ENCODE peak calls at places on chromosomes 2 and 18, in four cellular contexts. One of them, this sample, is unnamed.

GRCh38 chr2:19256239-19256638 is 102.2 kb downstream of the OSR1 start:
- DNase-seq in breast epithelium: no peak
- DNase-seq in HCT116: peak; percentile 13
- DNase-seq in IMR-90: peak; percentile 98
- DNase-seq in this sample: peak; percentile 19

GRCh38 chr2:150036622-150037021 is 449.0 kb upstream of the MMADHC start:
- DNase-seq in breast epithelium: no peak
- DNase-seq in HCT116: no peak
- DNase-seq in IMR-90: no peak
- DNase-seq in this sample: no peak

GRCh38 chr2:40251146-40251545 is 200.7 kb downstream of the SLC8A1 start:
- DNase-seq in breast epithelium: no peak
- DNase-seq in HCT116: no peak
- DNase-seq in IMR-90: no peak
- DNase-seq in this sample: no peak

GRCh38 chr2:208373460-208374089 is 33.0 kb upstream of the PTH2R start:
- DNase-seq in breast epithelium: no peak
- DNase-seq in HCT116: peak; percentile 37
- DNase-seq in IMR-90: peak; percentile 54
- DNase-seq in this sample: peak; percentile 50

GRCh38 chr2:105321875-105322646 is 7.5 kb downstream of the TGFBRAP1 start:
- DNase-seq in breast epithelium: no peak
- DNase-seq in HCT116: no peak
- DNase-seq in IMR-90: peak; percentile 52
- DNase-seq in this sample: no peak

GRCh38 chr18:79887181-79888000 is 64.1 kb downstream of the SLC66A2 start:
- DNase-seq in breast epithelium: no peak
- DNase-seq in HCT116: no peak
- DNase-seq in IMR-90: no peak
- DNase-seq in this sample: no peak

GRCh38 chr2:32768387-32769174 is 140.7 kb downstream of the TTC27 start:
- DNase-seq in breast epithelium: no peak
- DNase-seq in HCT116: no peak
- DNase-seq in IMR-90: no peak
- DNase-seq in this sample: no peak

GRCh38 chr2:195562624-195563566 is 94.1 kb upstream of the SLC39A10 start:
- DNase-seq in breast epithelium: no peak
- DNase-seq in HCT116: no peak
- DNase-seq in IMR-90: peak; percentile 42
- DNase-seq in this sample: no peak

GRCh38 chr2:46913471-46914381 is 1.9 kb downstream of the MCFD2 start:
- DNase-seq in breast epithelium: no peak
- DNase-seq in HCT116: peak; percentile 27
- DNase-seq in IMR-90: peak; percentile 78
- DNase-seq in this sample: peak; percentile 76

GRCh38 chr2:134002391-134002790 is 251.5 kb upstream of the MGAT5 start:
- DNase-seq in breast epithelium: no peak
- DNase-seq in HCT116: no peak
- DNase-seq in IMR-90: peak; percentile 21
- DNase-seq in this sample: no peak

GRCh38 chr2:159175182-159175581 is 111.3 kb downstream of the WDSUB1 start:
- DNase-seq in breast epithelium: no peak
- DNase-seq in HCT116: no peak
- DNase-seq in IMR-90: no peak
- DNase-seq in this sample: no peak

GRCh38 chr2:228447266-228447915 is 265.9 kb upstream of the SPHKAP start:
- DNase-seq in breast epithelium: no peak
- DNase-seq in HCT116: no peak
- DNase-seq in IMR-90: no peak
- DNase-seq in this sample: no peak

GRCh38 chr18:26574958-26575864 is 26.9 kb upstream of the KCTD1 start:
- DNase-seq in breast epithelium: peak; percentile 60
- DNase-seq in HCT116: no peak
- DNase-seq in IMR-90: peak; percentile 46
- DNase-seq in this sample: no peak

GRCh38 chr2:8578335-8579244 is 103.3 kb upstream of the ID2 start:
- DNase-seq in breast epithelium: no peak
- DNase-seq in HCT116: no peak
- DNase-seq in IMR-90: peak; percentile 44
- DNase-seq in this sample: no peak

GRCh38 chr18:7987284-7987976 is 420.3 kb downstream of the PTPRM start:
- DNase-seq in breast epithelium: no peak
- DNase-seq in HCT116: no peak
- DNase-seq in IMR-90: peak; percentile 87
- DNase-seq in this sample: no peak

GRCh38 chr2:236012155-236012554 is 156.0 kb downstream of the GBX2 start:
- DNase-seq in breast epithelium: no peak
- DNase-seq in HCT116: no peak
- DNase-seq in IMR-90: no peak
- DNase-seq in this sample: no peak

GRCh38 chr2:130877258-130877657 is 40.5 kb downstream of the ARHGEF4 start:
- DNase-seq in breast epithelium: no peak
- DNase-seq in HCT116: no peak
- DNase-seq in IMR-90: no peak
- DNase-seq in this sample: no peak

GRCh38 chr18:55189972-55190371 is 230.7 kb upstream of the CCDC68 start:
- DNase-seq in breast epithelium: no peak
- DNase-seq in HCT116: no peak
- DNase-seq in IMR-90: no peak
- DNase-seq in this sample: no peak

GRCh38 chr2:40348038-40348437 is 103.9 kb downstream of the SLC8A1 start:
- DNase-seq in breast epithelium: no peak
- DNase-seq in HCT116: no peak
- DNase-seq in IMR-90: no peak
- DNase-seq in this sample: no peak

GRCh38 chr2:1911811-1912210 is 167.5 kb upstream of the PXDN start:
- DNase-seq in breast epithelium: no peak
- DNase-seq in HCT116: no peak
- DNase-seq in IMR-90: no peak
- DNase-seq in this sample: no peak

GRCh38 chr2:122390406-122390805 is 635.0 kb downstream of the TSN start:
- DNase-seq in breast epithelium: no peak
- DNase-seq in HCT116: no peak
- DNase-seq in IMR-90: no peak
- DNase-seq in this sample: no peak

GRCh38 chr2:236676131-236676873 is 106.7 kb downstream of the ACKR3 start:
- DNase-seq in breast epithelium: no peak
- DNase-seq in HCT116: no peak
- DNase-seq in IMR-90: no peak
- DNase-seq in this sample: no peak

GRCh38 chr2:191728710-191729597 is 51.0 kb downstream of the NABP1 start:
- DNase-seq in breast epithelium: no peak
- DNase-seq in HCT116: no peak
- DNase-seq in IMR-90: peak; percentile 49
- DNase-seq in this sample: no peak

GRCh38 chr2:226560325-226560724 is 239.3 kb downstream of the IRS1 start:
- DNase-seq in breast epithelium: no peak
- DNase-seq in HCT116: no peak
- DNase-seq in IMR-90: no peak
- DNase-seq in this sample: no peak

GRCh38 chr2:203237501-203238238 is 1.1 kb upstream of the CYP20A1 start:
- DNase-seq in breast epithelium: no peak
- DNase-seq in HCT116: no peak
- DNase-seq in IMR-90: no peak
- DNase-seq in this sample: no peak

GRCh38 chr2:73828389-73828817 is 358 bp upstream of the STAMBP start:
- DNase-seq in breast epithelium: no peak
- DNase-seq in HCT116: no peak
- DNase-seq in IMR-90: no peak
- DNase-seq in this sample: no peak

GRCh38 chr2:207394812-207395534 is 134.8 kb upstream of the CREB1 start:
- DNase-seq in breast epithelium: no peak
- DNase-seq in HCT116: peak; percentile 97
- DNase-seq in IMR-90: peak; percentile 99
- DNase-seq in this sample: peak; percentile 28

GRCh38 chr2:171158790-171159325 is 1.8 kb downstream of the TLK1 start:
- DNase-seq in breast epithelium: no peak
- DNase-seq in HCT116: no peak
- DNase-seq in IMR-90: no peak
- DNase-seq in this sample: peak; percentile 9

GRCh38 chr18:70491734-70492348 is 203.0 kb downstream of the SOCS6 start:
- DNase-seq in breast epithelium: no peak
- DNase-seq in HCT116: peak; percentile 68
- DNase-seq in IMR-90: peak; percentile 32
- DNase-seq in this sample: peak; percentile 7

GRCh38 chr2:219605607-219605954 is 7.9 kb downstream of the STK11IP start:
- DNase-seq in breast epithelium: no peak
- DNase-seq in HCT116: no peak
- DNase-seq in IMR-90: no peak
- DNase-seq in this sample: no peak

GRCh38 chr2:229611360-229611759 is 103.0 kb downstream of the DNER start:
- DNase-seq in breast epithelium: no peak
- DNase-seq in HCT116: no peak
- DNase-seq in IMR-90: no peak
- DNase-seq in this sample: no peak

GRCh38 chr2:104733544-104733943 is 120.4 kb upstream of the POU3F3 start:
- DNase-seq in breast epithelium: no peak
- DNase-seq in HCT116: peak; percentile 36
- DNase-seq in IMR-90: no peak
- DNase-seq in this sample: peak; percentile 18

GRCh38 chr18:31042391-31043181 is at the start of gene DSC3:
- DNase-seq in breast epithelium: no peak
- DNase-seq in HCT116: no peak
- DNase-seq in IMR-90: no peak
- DNase-seq in this sample: no peak

GRCh38 chr2:101151141-101151858 is at the start of gene TBC1D8:
- DNase-seq in breast epithelium: peak; percentile 85
- DNase-seq in HCT116: peak; percentile 49
- DNase-seq in IMR-90: peak; percentile 68
- DNase-seq in this sample: peak; percentile 77

GRCh38 chr2:230128943-230129342 is 60.2 kb upstream of the SLC16A14 start:
- DNase-seq in breast epithelium: no peak
- DNase-seq in HCT116: no peak
- DNase-seq in IMR-90: peak; percentile 40
- DNase-seq in this sample: no peak

GRCh38 chr2:26172189-26172865 is 561 bp upstream of the GAREM2 start:
- DNase-seq in breast epithelium: peak; percentile 31
- DNase-seq in HCT116: no peak
- DNase-seq in IMR-90: no peak
- DNase-seq in this sample: no peak

GRCh38 chr2:75211371-75211770 is 12.1 kb upstream of the TACR1 start:
- DNase-seq in breast epithelium: no peak
- DNase-seq in HCT116: no peak
- DNase-seq in IMR-90: no peak
- DNase-seq in this sample: no peak

GRCh38 chr2:75204833-75205232 is 5.5 kb upstream of the TACR1 start:
- DNase-seq in breast epithelium: no peak
- DNase-seq in HCT116: no peak
- DNase-seq in IMR-90: no peak
- DNase-seq in this sample: no peak

GRCh38 chr2:75210409-75210808 is 11.1 kb upstream of the TACR1 start:
- DNase-seq in breast epithelium: no peak
- DNase-seq in HCT116: no peak
- DNase-seq in IMR-90: no peak
- DNase-seq in this sample: no peak

GRCh38 chr2:75208738-75209137 is 9.4 kb upstream of the TACR1 start:
- DNase-seq in breast epithelium: no peak
- DNase-seq in HCT116: no peak
- DNase-seq in IMR-90: no peak
- DNase-seq in this sample: no peak
- TF ChIP-seq POLR2A in breast epithelium: no peak
- TF ChIP-seq POLR2A in HCT116: no peak
- TF ChIP-seq POLR2A in IMR-90: no peak
- TF ChIP-seq POLR2A in this sample: no peak

GRCh38 chr2:190415794-190416729 is 7.9 kb downstream of the MFSD6 start:
- DNase-seq in breast epithelium: no peak
- DNase-seq in HCT116: no peak
- DNase-seq in IMR-90: no peak
- DNase-seq in this sample: no peak
- TF ChIP-seq POLR2A in breast epithelium: no peak
- TF ChIP-seq POLR2A in HCT116: no peak
- TF ChIP-seq POLR2A in IMR-90: no peak
- TF ChIP-seq POLR2A in this sample: no peak

GRCh38 chr18:9474983-9475642 is at the start of gene RALBP1:
- DNase-seq in breast epithelium: peak; percentile 100
- DNase-seq in HCT116: peak; percentile 98
- DNase-seq in IMR-90: peak; percentile 99
- DNase-seq in this sample: peak; percentile 98
- TF ChIP-seq POLR2A in breast epithelium: no peak
- TF ChIP-seq POLR2A in HCT116: peak; percentile 73
- TF ChIP-seq POLR2A in IMR-90: no peak
- TF ChIP-seq POLR2A in this sample: peak; percentile 88

DNA sequence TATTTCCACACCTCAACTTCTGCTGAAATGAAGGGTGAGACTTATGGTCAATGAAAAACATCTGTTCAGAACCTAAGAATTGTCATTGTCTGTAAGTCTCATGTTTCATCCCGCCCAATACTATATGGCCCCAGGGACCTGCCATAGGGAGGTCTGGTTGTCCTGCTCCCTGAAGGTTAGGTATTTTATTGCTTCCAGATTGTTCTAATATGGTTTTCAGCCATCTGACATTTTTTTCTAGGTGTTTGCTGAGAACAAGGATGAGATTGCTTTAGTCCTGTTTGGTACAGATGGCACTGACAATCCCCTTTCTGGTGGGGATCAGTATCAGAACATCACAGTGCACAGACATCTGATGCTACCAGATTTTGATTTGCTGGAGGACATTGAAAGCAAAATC is 7.3 kb downstream of the XRCC5 start:
- DNase-seq in breast epithelium: no peak
- DNase-seq in HCT116: no peak
- DNase-seq in IMR-90: no peak
- DNase-seq in this sample: no peak
- TF ChIP-seq POLR2A in breast epithelium: no peak
- TF ChIP-seq POLR2A in HCT116: no peak
- TF ChIP-seq POLR2A in IMR-90: no peak
- TF ChIP-seq POLR2A in this sample: no peak

DNA sequence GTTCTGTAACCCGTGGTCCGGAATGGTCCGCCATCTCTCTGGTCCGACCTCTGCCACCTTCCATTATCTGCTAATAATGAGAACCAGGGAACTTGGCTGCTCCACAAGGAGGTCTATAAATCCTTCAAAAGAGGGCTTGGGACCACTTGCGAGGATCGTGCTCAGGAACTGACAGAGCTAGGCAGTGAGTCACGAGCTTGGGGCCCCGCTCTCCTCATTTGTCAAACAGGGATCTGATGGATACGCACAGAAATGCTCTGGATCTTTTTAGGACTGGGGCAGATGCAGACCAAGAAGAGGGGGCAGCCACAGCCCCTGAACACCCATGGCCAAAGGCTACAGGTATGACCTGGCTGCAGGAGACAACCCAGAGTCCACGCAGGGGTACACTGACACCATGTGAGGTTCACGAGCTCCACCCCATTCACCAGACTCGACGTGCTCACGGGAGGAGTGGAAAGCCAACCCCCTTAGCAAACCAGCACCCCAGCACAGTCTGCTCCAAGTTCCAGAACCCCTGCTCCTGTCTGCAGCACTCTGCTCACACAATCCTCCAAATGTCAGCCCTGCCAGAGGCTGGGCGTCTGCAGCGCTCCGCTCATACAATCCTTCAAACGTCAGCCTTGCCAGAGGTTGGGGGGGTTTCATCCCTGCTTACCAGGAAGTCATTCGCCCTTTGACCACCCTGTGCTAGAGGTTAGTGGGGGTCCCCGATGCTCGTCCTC is 45.8 kb downstream of the ANO7 start:
- DNase-seq in breast epithelium: no peak
- DNase-seq in HCT116: no peak
- DNase-seq in IMR-90: no peak
- DNase-seq in this sample: no peak
- TF ChIP-seq POLR2A in breast epithelium: no peak
- TF ChIP-seq POLR2A in HCT116: no peak
- TF ChIP-seq POLR2A in IMR-90: no peak
- TF ChIP-seq POLR2A in this sample: no peak